ENCODE peak calls at places on chromosomes 4 and X, in seven cellular contexts. G is astrocyte of the spinal cord; E is endodermal cell; F is A549; N is BJ; R is IMR-90; C is CD8-positive, alpha-beta memory T cell. T is an unnamed sample.

GRCh38 chr4:85127653-85128052 is 161.2 kb upstream of the WDFY3 start:
- DNase-seq in N (no peak), E (peak; percentile 92), C (no peak), G (peak; percentile 22), F (peak; percentile 52), R (no peak), T (peak; percentile 40)

GRCh38 chr4:2931765-2932560 is 31.2 kb downstream of the NOP14 start:
- DNase-seq in R (no peak), G (no peak), N (no peak), F (no peak), E (peak; percentile 83), C (peak; percentile 55), T (no peak)

GRCh38 chrX:37905436-37906147 is 58.2 kb upstream of the DYNLT3 start:
- DNase-seq in E (peak; percentile 87), R (peak; percentile 30), F (peak; percentile 45), C (no peak), N (no peak), G (peak; percentile 78), T (no peak)

GRCh38 chr4:153560918-153561317 is 94.8 kb downstream of the TMEM131L start:
- DNase-seq in N (no peak), F (no peak), C (no peak), R (no peak), E (no peak), G (no peak), T (no peak)

GRCh38 chr4:169662226-169662625 is 41.8 kb downstream of the CLCN3 start:
- DNase-seq in C (no peak), G (no peak), N (no peak), E (no peak), F (no peak), R (no peak), T (no peak)

GRCh38 chr4:74056858-74057562 is 18.5 kb upstream of the CXCL3 start:
- DNase-seq in N (peak; percentile 63), C (no peak), R (peak; percentile 95), F (peak; percentile 71), G (peak; percentile 88), E (no peak), T (no peak)

GRCh38 chrX:136711147-136711546 is 63.2 kb downstream of the CD40LG start:
- DNase-seq in E (peak; percentile 67), G (peak; percentile 53), C (no peak), N (no peak), F (peak; percentile 53), R (peak; percentile 36), T (peak; percentile 50)

GRCh38 chr4:141132689-141133145 is 552 bp downstream of the RNF150 start:
- DNase-seq in E (peak; percentile 84), C (no peak), N (no peak), R (peak; percentile 29), G (peak; percentile 36), F (no peak), T (peak; percentile 42)

GRCh38 chr4:111400736-111401135 is 744.5 kb upstream of the FAM241A start:
- DNase-seq in E (no peak), N (no peak), G (peak; percentile 76), F (no peak), R (peak; percentile 81), C (no peak), T (peak; percentile 49)

GRCh38 chr4:174631901-174632758 is 109.8 kb upstream of the HPGD start:
- DNase-seq in N (no peak), E (no peak), C (peak; percentile 7), R (peak; percentile 23), G (peak; percentile 58), F (peak; percentile 62), T (no peak)

DNA sequence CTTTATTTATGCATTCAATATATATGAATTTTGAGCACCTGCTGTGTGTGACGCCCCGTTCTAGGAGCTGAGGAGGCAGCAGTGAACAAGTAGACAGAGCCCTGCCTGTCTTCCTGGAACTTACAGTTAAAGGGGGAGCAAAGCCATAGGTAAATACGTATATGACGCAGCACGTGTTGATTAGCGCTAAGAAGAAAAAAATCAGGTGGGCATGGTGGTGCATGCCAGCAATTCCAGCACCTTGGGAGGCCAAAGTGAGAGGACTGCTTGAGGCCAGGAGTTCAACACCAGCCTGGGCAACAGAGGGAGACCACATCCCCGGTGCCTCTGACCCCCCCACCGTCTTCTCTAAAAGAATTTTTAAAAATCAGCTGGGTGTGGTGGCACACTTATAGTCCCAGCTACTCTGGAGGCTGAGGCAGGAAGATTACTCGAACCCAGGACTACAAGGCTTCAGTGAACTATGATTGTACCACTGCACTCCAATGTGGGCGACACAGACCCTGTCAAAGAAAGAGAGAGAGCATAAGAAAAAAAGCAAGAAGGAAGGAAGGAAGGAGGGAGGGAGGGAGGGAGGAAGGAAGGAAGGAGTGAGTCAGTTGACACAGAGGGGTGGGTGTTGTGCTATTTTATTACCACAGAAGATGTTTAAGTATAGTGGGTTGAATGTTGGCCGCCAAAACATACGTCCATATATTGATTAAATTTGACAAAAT is 5.4 kb upstream of the KIAA0232 start:
- DNase-seq in E (no peak), F (no peak), N (no peak), C (peak; percentile 19), G (no peak), R (no peak), T (no peak)
- H3K4me3 ChIP-seq in E (no peak overlapping the region), F (no peak overlapping the region), N (no peak overlapping the region), C (no peak overlapping the region), G (no peak overlapping the region), R (no peak overlapping the region), T (no peak overlapping the region)

GRCh38 chr4:72084587-72085011 is 52.8 kb downstream of the NPFFR2 start:
- DNase-seq in F (no peak), N (no peak), R (no peak), E (no peak), G (no peak), C (no peak), T (no peak)
- H3K4me3 ChIP-seq in F (no peak overlapping the region), N (no peak overlapping the region), R (no peak overlapping the region), E (no peak overlapping the region), G (no peak overlapping the region), C (no peak overlapping the region), T (no peak overlapping the region)

GRCh38 chrX:78109458-78109857 is 5.4 kb downstream of the PGK1 start:
- DNase-seq in R (no peak), C (no peak), F (no peak), N (no peak), E (no peak), G (no peak), T (no peak)

GRCh38 chrX:78103656-78104446 is at the start of gene PGK1:
- DNase-seq in C (peak; percentile 93), N (peak; percentile 82), G (peak; percentile 98), E (peak; percentile 96), R (peak; percentile 97), F (peak; percentile 99), T (peak; percentile 95)

GRCh38 chrX:78104447-78105176 is 564 bp downstream of the PGK1 start:
- DNase-seq in C (peak; percentile 34), E (peak; percentile 49), R (peak; percentile 31), N (peak; percentile 4), G (peak; percentile 41), F (peak; percentile 74), T (peak; percentile 46)

GRCh38 chrX:78105944-78106650 is 2.0 kb downstream of the PGK1 start:
- DNase-seq in N (no peak), G (no peak), E (no peak), F (no peak), C (peak; percentile 44), R (no peak), T (no peak)

GRCh38 chrX:78106651-78106986 is 2.6 kb downstream of the PGK1 start:
- DNase-seq in N (no peak), C (no peak), R (no peak), F (no peak), E (no peak), G (no peak), T (no peak)
- H3K4me3 ChIP-seq in N (peak overlapping the region; percentile 86), C (peak overlapping the region; percentile 98), R (peak overlapping the region; percentile 95), F (no peak overlapping the region), E (peak overlapping the region; percentile 95), G (peak overlapping the region; percentile 90), T (no peak overlapping the region)

DNA sequence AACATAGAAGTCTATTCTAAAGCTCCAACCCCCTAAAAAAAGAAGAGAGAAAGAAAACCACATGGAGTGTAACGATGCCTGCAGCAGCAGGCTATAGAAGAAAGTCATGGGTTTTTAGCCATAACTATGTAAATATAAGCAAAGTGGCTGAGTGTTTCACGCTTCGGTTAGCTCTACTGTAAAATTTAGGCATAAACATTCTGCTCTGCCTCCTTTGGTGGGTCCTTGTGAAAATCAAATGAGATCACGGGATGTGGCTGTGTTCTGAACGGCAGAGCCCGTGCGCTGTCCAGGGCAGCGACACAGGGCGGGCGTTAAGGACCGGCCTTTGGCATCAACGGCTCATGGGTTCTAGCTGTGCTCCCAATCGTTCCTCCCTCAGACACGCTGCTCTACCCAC is 78.3 kb downstream of the IRF2 start:
- DNase-seq in N (no peak), G (peak; percentile 40), C (no peak), R (no peak), F (no peak), E (no peak), T (no peak)
- H3K4me3 ChIP-seq in N (no peak overlapping the region), G (no peak overlapping the region), C (no peak overlapping the region), R (no peak overlapping the region), F (no peak overlapping the region), E (no peak overlapping the region), T (no peak overlapping the region)

DNA sequence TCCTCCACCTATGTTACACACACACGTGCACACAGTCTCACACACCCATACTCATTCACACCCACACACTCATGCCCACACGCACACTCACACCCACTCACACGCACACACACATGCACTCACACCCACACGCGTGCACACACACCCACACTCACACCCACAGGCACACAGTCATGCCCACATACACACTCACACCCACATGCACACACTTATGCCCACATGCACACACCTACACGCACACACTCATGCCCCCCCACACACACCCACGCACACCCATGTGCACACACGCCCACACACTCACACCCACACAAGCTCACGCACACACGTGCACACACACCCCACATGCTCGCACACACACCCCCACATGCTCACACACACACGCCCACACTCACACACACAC is 140.0 kb downstream of the F11 start:
- DNase-seq in F (no peak), C (no peak), E (no peak), N (no peak), G (no peak), R (no peak), T (no peak)
- H3K4me3 ChIP-seq in F (no peak overlapping the region), C (no peak overlapping the region), E (no peak overlapping the region), N (no peak overlapping the region), G (no peak overlapping the region), R (no peak overlapping the region), T (no peak overlapping the region)

GRCh38 chr4:139630991-139631390 is 34.6 kb upstream of the MGST2 start:
- DNase-seq in E (no peak), G (no peak), C (no peak), R (no peak), N (no peak), F (no peak), T (no peak)

GRCh38 chr4:139635966-139636365 is 29.7 kb upstream of the MGST2 start:
- DNase-seq in C (no peak), R (no peak), E (no peak), F (no peak), G (no peak), N (no peak), T (no peak)

GRCh38 chr4:139629761-139630160 is 35.9 kb upstream of the MGST2 start:
- DNase-seq in F (no peak), N (no peak), R (no peak), C (no peak), E (no peak), G (no peak), T (no peak)

GRCh38 chr4:139633195-139633594 is 32.4 kb upstream of the MGST2 start:
- DNase-seq in N (no peak), R (no peak), F (no peak), E (no peak), G (no peak), C (no peak), T (no peak)

GRCh38 chr4:139633661-139634060 is 32.0 kb upstream of the MGST2 start:
- DNase-seq in R (peak; percentile 20), N (no peak), F (peak; percentile 42), E (peak; percentile 83), G (no peak), C (no peak), T (peak; percentile 53)
- H3K4me3 ChIP-seq in R (no peak overlapping the region), N (no peak overlapping the region), F (peak overlapping the region; percentile 6), E (no peak overlapping the region), G (peak overlapping the region; percentile 0), C (no peak overlapping the region), T (peak overlapping the region; percentile 18)